ENCODE peak calls at places on chromosomes 7 and 10, in seven cellular contexts. A, P, B, O, Y, X and Q are unnamed samples.

GRCh38 chr10:16843252-16843870 is 26.1 kb upstream of the RSU1 start:
- DNase-seq in Y (no peak), P (peak), B (no peak), A (peak), O (no peak), X (peak), Q (no peak)

GRCh38 chr7:25895792-25896171 is 256.2 kb upstream of the NFE2L3 start:
- DNase-seq in B (no peak), Y (no peak), A (no peak), X (no peak), P (no peak), O (no peak), Q (no peak)

GRCh38 chr10:14089556-14090297 is 241.0 kb downstream of the FRMD4A start:
- DNase-seq in O (no peak), Y (no peak), A (no peak), B (no peak), X (no peak), P (no peak), Q (no peak)

GRCh38 chr10:43879742-43880141 is 231.1 kb upstream of the ZNF32 start:
- DNase-seq in Y (no peak), O (peak), P (no peak), B (no peak), X (no peak), A (no peak), Q (no peak)

GRCh38 chr7:112484671-112485097 is 3.9 kb downstream of the LSMEM1 start:
- DNase-seq in O (no peak), B (no peak), Y (no peak), X (peak), P (peak), A (peak), Q (no peak)

GRCh38 chr10:129877773-129878371 is 86.2 kb downstream of the EBF3 start:
- DNase-seq in A (peak), P (peak), B (no peak), X (no peak), O (no peak), Y (peak), Q (no peak)

GRCh38 chr10:49080965-49081364 is 34.4 kb downstream of the VSTM4 start:
- DNase-seq in A (no peak), X (no peak), P (no peak), B (no peak), O (peak), Y (no peak), Q (no peak)

GRCh38 chr7:63067897-63068585 is 930.6 kb upstream of the ZNF722 start:
- DNase-seq in X (no peak), Y (no peak), P (no peak), B (no peak), O (no peak), A (no peak), Q (no peak)

GRCh38 chr7:111029574-111030357 is 61.2 kb upstream of the LRRN3 start:
- DNase-seq in B (no peak), P (peak), O (no peak), X (peak), A (peak), Y (peak), Q (no peak)

GRCh38 chr7:99379043-99379577 is 4.6 kb downstream of the ARPC1B start:
- DNase-seq in P (peak), X (peak), Y (peak), A (peak), O (peak), B (no peak), Q (no peak)

GRCh38 chr10:8365935-8366911 is 311.7 kb downstream of the GATA3 start:
- DNase-seq in Y (peak), P (peak), O (no peak), A (peak), B (no peak), X (peak), Q (no peak)

GRCh38 chr10:46289209-46289810 is 2.5 kb downstream of the ANTXRL start:
- DNase-seq in A (no peak), Y (no peak), X (no peak), O (peak), P (no peak), B (no peak), Q (no peak)

GRCh38 chr7:158325530-158326381 is 261.9 kb downstream of the PTPRN2 start:
- DNase-seq in X (no peak), A (no peak), P (no peak), O (no peak), B (no peak), Y (no peak), Q (no peak)

GRCh38 chr10:90847436-90847835 is 10.4 kb downstream of the HTR7 start:
- DNase-seq in P (peak), A (peak), B (no peak), O (no peak), X (peak), Y (no peak), Q (no peak)

GRCh38 chr10:5509691-5510090 is 10.3 kb upstream of the CALML5 start:
- DNase-seq in Y (no peak), B (no peak), A (no peak), X (no peak), O (no peak), P (no peak), Q (no peak)

GRCh38 chr7:94223375-94224084 is 171.2 kb upstream of the COL1A2 start:
- DNase-seq in Y (no peak), B (no peak), A (peak), O (no peak), X (peak), P (peak), Q (no peak)

GRCh38 chr7:72924748-72925545 is at the start of gene POM121:
- DNase-seq in A (peak), B (peak), X (peak), Y (peak), P (peak), O (peak), Q (peak)

GRCh38 chr10:103783686-103784085 is 71.7 kb downstream of the SH3PXD2A start:
- DNase-seq in A (no peak), Y (no peak), X (no peak), B (no peak), P (no peak), O (no peak), Q (no peak)

GRCh38 chr10:21600804-21601512 is 66.9 kb downstream of the MLLT10 start:
- DNase-seq in B (no peak), A (no peak), O (no peak), P (no peak), Y (no peak), X (no peak), Q (no peak)

GRCh38 chr7:5693529-5693928 is 87.9 kb downstream of the RNF216 start:
- DNase-seq in Y (no peak), P (peak), B (no peak), A (peak), X (peak), O (no peak), Q (no peak)

GRCh38 chr10:72223743-72224101 is 7.6 kb upstream of the ASCC1 start:
- DNase-seq in X (peak), B (no peak), P (peak), Y (no peak), O (no peak), A (no peak), Q (no peak)

GRCh38 chr7:126541416-126541815 is 711.3 kb downstream of the GRM8 start:
- DNase-seq in A (no peak), O (no peak), Y (no peak), X (no peak), P (no peak), B (no peak), Q (no peak)

GRCh38 chr10:29955308-29955935 is 104.0 kb downstream of the JCAD start:
- DNase-seq in X (peak), O (no peak), Y (no peak), P (peak), B (no peak), A (no peak), Q (no peak)

GRCh38 chr7:138556771-138557484 is 96.9 kb downstream of the TRIM24 start:
- DNase-seq in O (no peak), B (no peak), P (peak), X (no peak), A (no peak), Y (no peak), Q (no peak)

GRCh38 chr10:115432188-115432819 is 339.1 kb downstream of the ATRNL1 start:
- DNase-seq in Y (no peak), O (no peak), B (no peak), A (peak), X (peak), P (peak), Q (no peak)

GRCh38 chr7:33666526-33666925 is 238.8 kb upstream of the BMPER start:
- DNase-seq in A (no peak), O (no peak), Y (no peak), B (no peak), X (no peak), P (no peak), Q (no peak)